ENCODE peak calls at places on chromosomes 2 and 18, in ten cellular contexts. X, W, M, K, Y, Z, T, J, L and U are unnamed samples.

GRCh38 chr18:77207540-77207939 is 42.1 kb upstream of the GALR1 start:
- DNase-seq in J (peak; percentile 71), M (peak; percentile 62), Y (peak; percentile 42), K (peak; percentile 90), T (peak; percentile 87), X (peak; percentile 78), L (no peak), Z (peak; percentile 89), W (peak; percentile 80), U (peak; percentile 93)

GRCh38 chr18:62607302-62607701 is 84.5 kb downstream of the ZCCHC2 start:
- DNase-seq in Y (no peak), K (no peak), T (no peak), M (no peak), J (no peak), W (no peak), Z (peak; percentile 27), X (no peak), L (no peak), U (no peak)

GRCh38 chr2:171874517-171874916 is 19.5 kb downstream of the SLC25A12 start:
- DNase-seq in T (no peak), Z (no peak), J (no peak), Y (no peak), K (no peak), M (no peak), X (no peak), L (no peak), W (no peak), U (no peak)

GRCh38 chr18:67109535-67109934 is 407.0 kb downstream of the DSEL start:
- DNase-seq in X (no peak), W (no peak), L (no peak), Z (no peak), M (no peak), T (no peak), Y (no peak), K (no peak), J (no peak), U (no peak)

GRCh38 chr2:180625006-180625844 is 355.2 kb upstream of the UBE2E3 start:
- DNase-seq in T (no peak), W (no peak), M (no peak), Z (no peak), J (no peak), Y (peak; percentile 29), X (no peak), L (no peak), K (peak; percentile 98), U (peak; percentile 96)

GRCh38 chr2:99552529-99552928 is 62.7 kb upstream of the REV1 start:
- DNase-seq in W (no peak), J (peak; percentile 85), X (no peak), Z (no peak), K (no peak), Y (no peak), M (no peak), T (no peak), L (no peak), U (no peak)

GRCh38 chr2:20488136-20488705 is 41.3 kb downstream of the RHOB start:
- DNase-seq in T (no peak), Z (no peak), Y (no peak), M (no peak), L (no peak), J (no peak), K (no peak), W (peak; percentile 43), X (no peak), U (no peak)

GRCh38 chr18:63218472-63218871 is 101.1 kb downstream of the BCL2 start:
- DNase-seq in M (no peak), W (no peak), T (no peak), Z (no peak), X (no peak), L (no peak), J (no peak), K (no peak), Y (no peak), U (no peak)

GRCh38 chr18:3449702-3450357 is at the start of gene TGIF1:
- DNase-seq in Z (peak; percentile 95), J (peak; percentile 85), T (peak; percentile 86), X (peak; percentile 87), Y (peak; percentile 83), L (peak; percentile 85), K (peak; percentile 80), M (peak; percentile 82), W (peak; percentile 90), U (peak; percentile 87)

GRCh38 chr18:3451166-3451988 is 1.4 kb downstream of the TGIF1 start:
- DNase-seq in K (peak; percentile 91), X (peak; percentile 96), T (peak; percentile 89), Z (peak; percentile 98), W (peak; percentile 98), L (peak; percentile 94), J (peak; percentile 96), M (peak; percentile 93), Y (peak; percentile 80), U (peak; percentile 95)

GRCh38 chr18:3448845-3449701 is 899 bp upstream of the TGIF1 start:
- DNase-seq in X (peak; percentile 92), Y (peak; percentile 96), L (peak; percentile 80), Z (peak; percentile 95), T (peak; percentile 75), K (peak; percentile 94), M (peak; percentile 90), W (peak; percentile 96), J (peak; percentile 87), U (peak; percentile 98)

GRCh38 chr18:3451989-3452749 is 2.2 kb downstream of the TGIF1 start:
- DNase-seq in T (peak; percentile 53), L (no peak), Z (peak; percentile 86), K (peak; percentile 64), J (peak; percentile 57), W (peak; percentile 78), Y (peak; percentile 68), M (peak; percentile 55), X (peak; percentile 77), U (peak; percentile 81)

DNA sequence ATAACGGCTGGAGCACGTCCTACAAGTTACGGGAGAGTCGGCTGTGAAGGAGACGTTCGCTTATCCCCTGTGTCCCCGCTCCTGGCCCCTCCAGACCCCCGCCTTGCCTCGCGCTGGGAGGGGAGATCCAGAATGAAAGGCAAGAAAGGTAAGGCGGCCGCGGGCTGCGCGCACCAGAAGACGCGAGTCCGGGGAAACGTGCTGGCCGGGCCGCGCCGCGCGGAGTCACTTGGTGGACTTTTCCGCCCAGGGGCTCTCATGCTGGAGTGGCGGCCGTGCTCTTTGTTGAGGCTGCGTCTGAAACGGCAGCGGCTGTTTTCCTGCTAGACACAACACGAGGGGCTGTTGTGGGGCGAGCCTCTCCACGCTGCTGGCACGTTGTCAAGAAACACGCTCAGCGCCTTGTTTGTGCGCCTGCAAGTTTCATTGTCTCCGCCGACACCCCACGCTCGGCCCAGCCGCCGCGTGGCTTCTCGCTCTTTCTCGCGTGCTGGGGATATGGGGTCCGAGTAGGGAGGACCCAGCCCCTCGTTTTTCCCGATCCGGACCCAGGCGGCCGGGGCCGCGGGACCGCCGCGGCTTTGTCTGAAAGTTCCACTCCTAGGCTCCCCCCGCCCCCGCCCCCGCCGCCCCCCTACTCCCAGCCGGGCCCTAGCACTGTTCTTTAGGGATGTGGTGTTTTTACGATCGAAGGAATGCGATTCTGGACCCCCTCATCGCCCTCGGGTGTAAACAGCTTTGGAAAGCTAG is 561 bp downstream of the TGIF1 start:
- DNase-seq in Z (peak; percentile 93), J (peak; percentile 77), M (peak; percentile 72), L (peak; percentile 81), W (peak; percentile 85), X (peak; percentile 81), K (peak; percentile 75), T (peak; percentile 75), Y (no peak), U (peak; percentile 78)
- TF ChIP-seq CTCF in Z (no peak), J (no peak), M (no peak), L (no peak), W (no peak), X (no peak), K (no peak), T (no peak), Y (no peak), U (no peak)

GRCh38 chr2:237128026-237128703 is 42.5 kb downstream of the COPS8 start:
- DNase-seq in X (peak; percentile 84), L (no peak), W (peak; percentile 99), T (peak; percentile 43), M (peak; percentile 97), K (peak; percentile 100), Z (peak; percentile 97), J (no peak), Y (peak; percentile 97), U (peak; percentile 97)

GRCh38 chr2:237122214-237122666 is 36.6 kb downstream of the COPS8 start:
- DNase-seq in W (peak; percentile 81), J (peak; percentile 55), Z (peak; percentile 81), X (peak; percentile 71), Y (peak; percentile 54), L (no peak), K (peak; percentile 89), T (peak; percentile 41), M (no peak), U (peak; percentile 87)

GRCh38 chr2:237125967-237126366 is 40.3 kb downstream of the COPS8 start:
- DNase-seq in T (no peak), X (no peak), K (no peak), J (no peak), Z (no peak), M (no peak), W (no peak), L (no peak), Y (no peak), U (no peak)

GRCh38 chr2:237126519-237126918 is 40.8 kb downstream of the COPS8 start:
- DNase-seq in L (no peak), J (no peak), T (no peak), Y (no peak), K (no peak), M (no peak), Z (no peak), X (no peak), W (no peak), U (no peak)

DNA sequence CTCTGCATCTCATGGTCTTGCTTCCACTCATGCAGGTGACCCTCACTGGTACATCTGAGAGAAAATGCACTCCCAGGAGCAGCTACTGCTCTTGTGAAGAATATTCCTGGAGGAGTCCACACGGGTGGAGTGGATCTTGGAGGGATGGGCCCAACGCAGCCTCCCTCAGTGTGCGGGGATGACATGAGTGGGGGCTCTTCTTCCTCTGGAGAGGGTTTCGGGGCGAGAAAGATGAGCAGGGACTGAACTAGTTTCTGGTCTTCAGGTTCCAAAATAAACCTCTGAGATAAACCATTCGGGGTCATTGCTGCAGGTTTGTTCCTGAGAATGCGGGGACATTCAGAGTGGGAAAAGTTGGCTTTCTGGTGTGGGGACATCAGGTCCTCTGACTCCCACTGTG is 39.1 kb downstream of the COPS8 start:
- DNase-seq in M (no peak), W (no peak), X (no peak), Z (no peak), K (no peak), J (no peak), Y (no peak), T (no peak), L (no peak), U (no peak)
- TF ChIP-seq CTCF in M (no peak), W (no peak), X (no peak), Z (no peak), K (no peak), J (no peak), Y (no peak), T (no peak), L (no peak), U (no peak)

GRCh38 chr18:32674491-32674890 is 98.3 kb downstream of the KLHL14 start:
- DNase-seq in W (no peak), Z (no peak), M (no peak), J (no peak), T (no peak), K (peak; percentile 10), X (no peak), Y (no peak), L (no peak), U (no peak)
- TF ChIP-seq CTCF in W (no peak), Z (peak; percentile 9), M (no peak), J (no peak), T (no peak), K (peak; percentile 16), X (no peak), Y (peak; percentile 44), L (peak; percentile 45), U (peak; percentile 16)

GRCh38 chr2:30450025-30450424 is 3.0 kb downstream of the LCLAT1 start:
- DNase-seq in X (no peak), T (no peak), K (no peak), Z (no peak), J (peak; percentile 66), W (no peak), Y (no peak), M (no peak), L (no peak), U (no peak)

GRCh38 chr2:30448308-30448707 is 1.3 kb downstream of the LCLAT1 start:
- DNase-seq in K (no peak), M (no peak), L (no peak), W (no peak), X (no peak), Y (no peak), J (no peak), T (no peak), Z (no peak), U (no peak)

GRCh38 chr2:30445266-30445821 is 1.7 kb upstream of the LCLAT1 start:
- DNase-seq in K (no peak), L (no peak), Y (no peak), Z (no peak), M (no peak), X (no peak), J (no peak), W (no peak), T (no peak), U (no peak)

GRCh38 chr2:30446602-30447148 is 371 bp upstream of the LCLAT1 start:
- DNase-seq in T (no peak), X (no peak), Y (no peak), Z (no peak), J (no peak), M (no peak), K (no peak), L (no peak), W (no peak), U (no peak)

DNA sequence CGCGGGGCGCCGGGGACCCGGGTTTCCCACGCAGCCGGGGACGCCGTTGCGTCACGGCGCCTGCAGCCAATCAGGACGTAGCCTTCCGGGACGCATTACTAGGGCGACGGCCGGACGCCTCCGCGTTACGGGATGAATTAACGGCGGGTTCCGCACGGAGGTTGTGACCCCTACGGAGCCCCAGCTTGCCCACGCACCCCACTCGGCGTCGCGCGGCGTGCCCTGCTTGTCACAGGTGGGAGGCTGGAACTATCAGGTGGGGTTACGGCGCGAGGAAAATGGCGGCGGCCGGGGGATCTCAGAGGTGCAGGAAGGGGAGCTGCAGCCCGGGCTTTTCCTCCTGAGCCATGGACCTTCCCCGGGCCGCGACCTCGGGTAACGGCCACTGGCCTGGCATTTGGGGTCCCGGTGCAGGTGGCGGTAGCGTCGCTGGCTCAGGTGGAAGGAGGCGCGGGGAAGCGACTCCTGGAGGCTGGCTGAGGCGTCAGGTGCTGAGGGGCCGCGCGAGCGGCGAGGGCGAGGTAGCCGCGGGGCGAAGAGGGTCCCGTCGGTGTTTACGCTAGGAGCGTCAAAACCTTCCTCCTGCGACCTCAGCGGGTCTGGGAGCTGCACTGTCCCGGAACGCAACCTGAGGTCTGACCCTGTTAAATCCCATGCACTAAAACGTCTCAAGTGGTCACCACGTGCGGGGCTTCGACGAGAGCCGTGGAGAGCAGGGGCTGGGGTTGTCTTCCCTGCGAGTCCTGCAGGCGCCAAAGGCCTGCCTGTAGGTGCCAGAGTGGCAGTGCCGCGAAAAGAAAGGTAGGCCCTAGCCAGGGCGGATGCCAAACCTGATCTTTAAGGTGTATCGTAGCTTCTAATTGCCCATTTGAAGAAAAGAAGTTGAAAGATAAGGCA is at the start of gene LCLAT1:
- DNase-seq in Y (peak; percentile 67), M (peak; percentile 62), W (peak; percentile 85), K (peak; percentile 76), J (peak; percentile 87), T (peak; percentile 75), X (peak; percentile 93), L (peak; percentile 84), Z (peak; percentile 92), U (peak; percentile 76)
- TF ChIP-seq CTCF in Y (no peak), M (peak; percentile 9), W (no peak), K (no peak), J (no peak), T (no peak), X (no peak), L (no peak), Z (no peak), U (peak; percentile 3)